ENCODE peak calls at places on chromosomes 4 and X, in six cellular contexts. N is left lung, O is breast epithelium, H is adrenal gland, X is IMR-90, W is upper lobe of left lung. U is an unnamed sample.

GRCh38 chr4:10608501-10609219 is 75.9 kb downstream of the CLNK start:
- DNase-seq in X (peak), H (no peak), O (no peak), W (no peak), N (no peak), U (no peak)

GRCh38 chrX:1202251-1202650 is 10.2 kb downstream of the CRLF2 start:
- DNase-seq in W (no peak), X (no peak), O (peak), N (no peak), H (peak), U (no peak)

GRCh38 chr4:153542835-153543234 is 76.7 kb downstream of the TMEM131L start:
- DNase-seq in X (no peak), O (no peak), N (no peak), H (no peak), W (no peak), U (no peak)

GRCh38 chrX:7788334-7788733 is 54.6 kb upstream of the VCX start:
- DNase-seq in X (no peak), H (no peak), N (no peak), O (no peak), W (no peak), U (no peak)

GRCh38 chr4:96170198-96170597 is 330.3 kb downstream of the PDHA2 start:
- DNase-seq in H (no peak), X (no peak), N (peak), O (no peak), W (no peak), U (no peak)

GRCh38 chr4:6395466-6396228 is 76.8 kb downstream of the PPP2R2C start:
- DNase-seq in X (no peak), O (no peak), W (no peak), H (no peak), N (no peak), U (no peak)

GRCh38 chrX:6053126-6053625 is 175.5 kb downstream of the NLGN4X start:
- DNase-seq in O (no peak), H (no peak), W (no peak), X (no peak), N (no peak), U (no peak)

GRCh38 chr4:70269674-70270073 is 27.3 kb downstream of the CSN3 start:
- DNase-seq in W (no peak), N (no peak), O (no peak), X (no peak), H (no peak), U (no peak)

GRCh38 chr4:25299476-25300203 is 12.9 kb upstream of the ZCCHC4 start:
- DNase-seq in O (peak), X (no peak), H (no peak), W (peak), N (peak), U (no peak)

GRCh38 chr4:81651500-81651899 is 179.8 kb upstream of the RASGEF1B start:
- DNase-seq in X (no peak), H (no peak), O (no peak), W (no peak), N (no peak), U (no peak)

GRCh38 chr4:112094330-112094729 is 50.9 kb upstream of the FAM241A start:
- DNase-seq in N (no peak), X (no peak), H (no peak), W (no peak), O (no peak), U (no peak)

GRCh38 chrX:46408553-46409407 is 136.4 kb downstream of the ZNF674 start:
- DNase-seq in W (peak), X (peak), N (peak), H (peak), O (peak), U (no peak)

GRCh38 chr4:139607302-139608060 is 51.5 kb upstream of the SETD7 start:
- DNase-seq in W (no peak), N (no peak), X (no peak), O (no peak), H (no peak), U (no peak)

GRCh38 chr4:72300126-72300525 is 268.3 kb downstream of the NPFFR2 start:
- DNase-seq in H (no peak), W (no peak), O (no peak), N (no peak), X (no peak), U (no peak)

GRCh38 chr4:138897818-138898226 is 117.8 kb upstream of the NOCT start:
- DNase-seq in X (peak), O (no peak), H (no peak), N (no peak), W (no peak), U (no peak)

GRCh38 chr4:126705271-126705670 is 927.5 kb upstream of the INTU start:
- DNase-seq in W (no peak), N (no peak), O (no peak), H (no peak), X (peak), U (no peak)

GRCh38 chr4:148051403-148051802 is 319.5 kb downstream of the ARHGAP10 start:
- DNase-seq in H (no peak), N (no peak), O (no peak), W (no peak), X (no peak), U (no peak)
- H3K27ac ChIP-seq in H (no peak), N (no peak), O (no peak), W (no peak), X (no peak), U (no peak)

GRCh38 chrX:149939271-149940014 is 1.2 kb upstream of the EOLA2 start:
- DNase-seq in O (peak), X (peak), N (peak), W (peak), H (peak), U (peak)
- H3K27ac ChIP-seq in O (peak), X (peak), N (peak), W (peak), H (peak), U (peak)

DNA sequence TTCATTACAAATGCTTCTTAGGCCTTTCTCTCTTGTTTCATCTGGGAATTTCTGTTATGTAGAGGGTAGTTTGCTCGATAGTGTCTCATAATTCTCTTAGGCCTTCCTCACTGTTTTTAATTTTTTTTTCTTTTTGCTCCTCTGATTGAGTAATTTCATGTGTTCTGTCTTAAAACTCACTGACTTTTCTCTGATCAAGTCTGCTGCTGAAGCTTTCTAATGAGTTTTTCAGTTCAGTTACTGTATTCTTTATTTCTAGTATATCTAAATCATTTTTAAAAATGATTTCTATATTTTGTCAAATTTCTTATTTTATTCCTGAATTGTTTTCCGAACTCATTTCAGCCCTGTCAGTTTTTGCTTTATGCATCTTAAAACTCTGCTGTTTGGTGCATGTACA is 228.0 kb downstream of the MID1IP1 start:
- DNase-seq in X (no peak), H (no peak), O (no peak), W (no peak), N (no peak), U (no peak)
- H3K27ac ChIP-seq in X (no peak), H (no peak), O (no peak), W (no peak), N (no peak), U (no peak)

GRCh38 chrX:145865082-145865481 is 47.5 kb downstream of the SLITRK2 start:
- DNase-seq in X (no peak), H (no peak), N (no peak), W (no peak), O (no peak), U (no peak)

GRCh38 chrX:145856181-145856580 is 38.6 kb downstream of the SLITRK2 start:
- DNase-seq in H (no peak), N (no peak), X (no peak), O (no peak), W (no peak), U (no peak)

DNA sequence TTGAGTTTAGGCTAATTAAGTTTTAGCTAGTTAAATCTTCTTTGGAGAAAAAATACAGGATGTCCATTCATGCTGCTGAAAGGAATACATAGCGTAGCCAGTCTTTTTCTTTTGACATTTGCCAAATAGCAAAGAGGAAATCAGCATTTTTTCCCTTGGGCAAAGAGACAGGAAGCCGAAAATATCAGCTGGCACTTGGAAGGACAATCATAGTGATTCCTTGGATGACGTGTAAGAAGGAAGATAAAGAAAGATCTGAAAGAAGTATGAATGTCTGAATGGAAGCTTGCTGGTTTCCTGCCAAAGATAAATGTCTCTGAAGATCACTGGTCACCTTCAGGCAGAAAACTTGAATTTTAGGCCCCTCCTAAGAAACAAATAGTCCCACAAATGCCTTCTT is 44.2 kb downstream of the SLITRK2 start:
- DNase-seq in W (no peak), H (no peak), O (no peak), N (no peak), X (no peak), U (no peak)
- H3K27ac ChIP-seq in W (no peak), H (no peak), O (no peak), N (no peak), X (no peak), U (no peak)

U was measured in esophagus squamous epithelium.